ENCODE peak calls at places on chromosomes 3 and 15, in nine cellular contexts. K, O, Y, N, E, P, B, R and L are unnamed samples.

GRCh38 chr3:119902061-119902460 is 120.2 kb downstream of the NR1I2 start:
- DNase-seq in K (no peak), O (no peak), Y (no peak), N (no peak), E (no peak), P (no peak), B (no peak), R (no peak), L (no peak)

GRCh38 chr15:73353734-73354133 is 15.0 kb downstream of the HCN4 start:
- DNase-seq in K (no peak), O (no peak), Y (no peak), N (no peak), E (no peak), P (no peak), B (no peak), R (no peak), L (no peak)

GRCh38 chr3:122560680-122561079 is 3.4 kb downstream of the PARP9 start:
- DNase-seq in K (no peak), O (peak), Y (peak), N (peak), E (peak), P (no peak), B (no peak), R (peak), L (peak)

GRCh38 chr3:130699765-130700164 is 46.9 kb downstream of the PIK3R4 start:
- DNase-seq in K (no peak), O (no peak), Y (peak), N (peak), E (no peak), P (no peak), B (no peak), R (no peak), L (no peak)

GRCh38 chr3:172557515-172558220 is 34.4 kb upstream of the TNFSF10 start:
- DNase-seq in K (no peak), O (no peak), Y (no peak), N (no peak), E (no peak), P (no peak), B (no peak), R (no peak), L (no peak)

GRCh38 chr3:127037423-127037841 is 54.5 kb downstream of the PLXNA1 start:
- DNase-seq in K (no peak), O (no peak), Y (no peak), N (no peak), E (no peak), P (no peak), B (peak), R (no peak), L (no peak)

GRCh38 chr3:171404376-171404982 is 55.7 kb downstream of the TNIK start:
- DNase-seq in K (no peak), O (no peak), Y (no peak), N (no peak), E (no peak), P (no peak), B (no peak), R (no peak), L (no peak)

GRCh38 chr3:143267984-143268383 is 148.4 kb downstream of the CHST2 start:
- DNase-seq in K (no peak), O (no peak), Y (no peak), N (no peak), E (no peak), P (no peak), B (no peak), R (no peak), L (no peak)

GRCh38 chr3:194852836-194853508 is 167.3 kb downstream of the FAM43A start:
- DNase-seq in K (no peak), O (no peak), Y (no peak), N (no peak), E (peak), P (no peak), B (no peak), R (no peak), L (no peak)